ENCODE peak calls at places on chromosomes 11 and 22, in seven cellular contexts. J is ovary, W is esophagus squamous epithelium, L is hypothalamus, T is stomach, B is amygdala, R is renal cortical epithelial cell. U is an unnamed sample.

GRCh38 chr11:1892116-1892515 is 421 bp upstream of the PRR33 start:
- DNase-seq in W (no peak), R (no peak), T (no peak), B (no peak), J (no peak), L (no peak), U (no peak)

GRCh38 chr11:118608268-118609214 is 1.1 kb downstream of the PHLDB1 start:
- DNase-seq in B (peak), R (no peak), W (no peak), L (peak), J (peak), T (peak), U (peak)

GRCh38 chr22:19238900-19239299 is 52.6 kb downstream of the CLTCL1 start:
- DNase-seq in W (no peak), L (no peak), T (no peak), B (no peak), R (no peak), J (no peak), U (no peak)

GRCh38 chr22:22082229-22082835 is 99.7 kb upstream of the TOP3B start:
- DNase-seq in W (no peak), B (no peak), R (no peak), T (no peak), L (no peak), J (no peak), U (no peak)

GRCh38 chr11:69274531-69275016 is 19.4 kb upstream of the MYEOV start:
- DNase-seq in L (no peak), R (peak), J (no peak), T (peak), W (no peak), B (no peak), U (no peak)

GRCh38 chr22:37259540-37260029 is 15.5 kb upstream of the RAC2 start:
- DNase-seq in T (no peak), W (no peak), J (no peak), L (no peak), R (peak), B (no peak), U (no peak)

GRCh38 chr11:131136476-131136875 is 220.2 kb upstream of the SNX19 start:
- DNase-seq in W (no peak), J (no peak), R (no peak), B (no peak), T (no peak), L (no peak), U (no peak)

GRCh38 chr11:128867277-128867676 is at the start of gene KCNJ1:
- DNase-seq in L (no peak), R (peak), B (no peak), J (no peak), W (no peak), T (no peak), U (peak)

GRCh38 chr11:44244649-44245308 is 65.2 kb downstream of the ALX4 start:
- DNase-seq in T (no peak), J (no peak), R (no peak), L (no peak), W (no peak), B (no peak), U (no peak)

GRCh38 chr22:21054714-21055563 is 9.2 kb downstream of the LRRC74B start:
- DNase-seq in J (no peak), T (no peak), R (no peak), L (no peak), W (no peak), B (no peak), U (no peak)

GRCh38 chr11:126331286-126331685 is 24.2 kb upstream of the ST3GAL4 start:
- DNase-seq in J (peak), T (no peak), R (no peak), L (no peak), B (no peak), W (no peak), U (no peak)

U was measured in activated CD4-positive, alpha-beta T cell treated with anti-CD3 and anti-CD28 coated beads, Interleukin-2, amount 10 ng/mL, durations not matched to agents 7 days and 5 days.